ENCODE peak calls at places on chromosomes 2 and 18, in four cellular contexts. One of them, this sample, is unnamed.
A peak's percentile ranks its signal among the peaks of the same experiment; 100 is the strongest.

GRCh38 chr18:10123006-10123950 is 209.5 kb downstream of the VAPA start:
- DNase-seq in A549: no peak
- DNase-seq in posterior cingulate gyrus: no peak
- DNase-seq in endothelial cell of umbilical vein: no peak
- DNase-seq in this sample: no peak

GRCh38 chr2:219488149-219488843 is 10.4 kb upstream of the GMPPA start:
- DNase-seq in posterior cingulate gyrus: no peak
- DNase-seq in endothelial cell of umbilical vein: no peak
- DNase-seq in A549: no peak
- DNase-seq in this sample: no peak

GRCh38 chr2:708667-709066 is 31.5 kb upstream of the TMEM18 start:
- DNase-seq in A549: no peak
- DNase-seq in posterior cingulate gyrus: no peak
- DNase-seq in endothelial cell of umbilical vein: no peak
- DNase-seq in this sample: no peak

GRCh38 chr2:125185691-125186270 is 1160.7 kb downstream of the CNTNAP5 start:
- DNase-seq in posterior cingulate gyrus: no peak
- DNase-seq in A549: no peak
- DNase-seq in endothelial cell of umbilical vein: no peak
- DNase-seq in this sample: no peak

GRCh38 chr2:240184656-240185055 is 44.2 kb upstream of the OTOS start:
- DNase-seq in A549: no peak
- DNase-seq in endothelial cell of umbilical vein: no peak
- DNase-seq in posterior cingulate gyrus: no peak
- DNase-seq in this sample: no peak

GRCh38 chr2:28387082-28387960 is 5.3 kb upstream of the FOSL2 start:
- DNase-seq in A549: no peak
- DNase-seq in posterior cingulate gyrus: no peak
- DNase-seq in endothelial cell of umbilical vein: peak; percentile 61
- DNase-seq in this sample: no peak

GRCh38 chr2:26692814-26693286 is 328 bp downstream of the KCNK3 start:
- DNase-seq in posterior cingulate gyrus: no peak
- DNase-seq in A549: peak; percentile 25
- DNase-seq in endothelial cell of umbilical vein: peak; percentile 7
- DNase-seq in this sample: no peak

GRCh38 chr2:28164280-28164801 is 228.3 kb upstream of the FOSL2 start:
- DNase-seq in posterior cingulate gyrus: no peak
- DNase-seq in A549: no peak
- DNase-seq in endothelial cell of umbilical vein: peak; percentile 15
- DNase-seq in this sample: no peak

GRCh38 chr2:60565472-60565871 is 12.0 kb upstream of the BCL11A start:
- DNase-seq in posterior cingulate gyrus: peak; percentile 61
- DNase-seq in endothelial cell of umbilical vein: no peak
- DNase-seq in A549: peak; percentile 42
- DNase-seq in this sample: no peak

GRCh38 chr18:26863122-26863879 is 2.2 kb downstream of the AQP4 start:
- DNase-seq in posterior cingulate gyrus: peak; percentile 75
- DNase-seq in endothelial cell of umbilical vein: no peak
- DNase-seq in A549: peak; percentile 33
- DNase-seq in this sample: no peak

GRCh38 chr2:28471214-28471613 is 24.6 kb upstream of the PLB1 start:
- DNase-seq in endothelial cell of umbilical vein: no peak
- DNase-seq in A549: no peak
- DNase-seq in posterior cingulate gyrus: no peak
- DNase-seq in this sample: no peak

GRCh38 chr2:2054363-2054882 is 276.7 kb downstream of the MYT1L start:
- DNase-seq in endothelial cell of umbilical vein: no peak
- DNase-seq in A549: no peak
- DNase-seq in posterior cingulate gyrus: no peak
- DNase-seq in this sample: no peak

GRCh38 chr18:40058811-40059570 is 1896.0 kb upstream of the PIK3C3 start:
- DNase-seq in endothelial cell of umbilical vein: no peak
- DNase-seq in posterior cingulate gyrus: no peak
- DNase-seq in A549: no peak
- DNase-seq in this sample: no peak

GRCh38 chr2:119117891-119118882 is 40.4 kb downstream of the C1QL2 start:
- DNase-seq in endothelial cell of umbilical vein: no peak
- DNase-seq in A549: no peak
- DNase-seq in posterior cingulate gyrus: no peak
- DNase-seq in this sample: no peak

GRCh38 chr2:217471329-217471728 is 531.5 kb downstream of the TNS1 start:
- DNase-seq in endothelial cell of umbilical vein: no peak
- DNase-seq in A549: no peak
- DNase-seq in posterior cingulate gyrus: no peak
- DNase-seq in this sample: no peak